ENCODE peak calls at places on chromosomes 4 and X, in seven cellular contexts. One of them, this sample, is unnamed.

GRCh38 chrX:115625577-115626301 is 64.8 kb downstream of the PLS3 start:
- DNase-seq in AG04449: no peak
- DNase-seq in upper lobe of right lung: no peak
- DNase-seq in coronary artery: no peak
- DNase-seq in mammary epithelial cell: peak
- DNase-seq in IMR-90: peak
- DNase-seq in CD8-positive, alpha-beta T cell: no peak
- DNase-seq in this sample: no peak

GRCh38 chrX:10725071-10725470 is 104.7 kb upstream of the MID1 start:
- DNase-seq in AG04449: no peak
- DNase-seq in upper lobe of right lung: no peak
- DNase-seq in coronary artery: no peak
- DNase-seq in mammary epithelial cell: no peak
- DNase-seq in IMR-90: peak
- DNase-seq in CD8-positive, alpha-beta T cell: no peak
- DNase-seq in this sample: no peak

GRCh38 chrX:48508400-48509244 is at the start of gene PORCN:
- DNase-seq in AG04449: no peak
- DNase-seq in upper lobe of right lung: peak
- DNase-seq in coronary artery: peak
- DNase-seq in mammary epithelial cell: peak
- DNase-seq in IMR-90: peak
- DNase-seq in CD8-positive, alpha-beta T cell: peak
- DNase-seq in this sample: no peak

GRCh38 chrX:148609766-148610698 is 109.6 kb downstream of the AFF2 start:
- DNase-seq in AG04449: no peak
- DNase-seq in upper lobe of right lung: no peak
- DNase-seq in coronary artery: no peak
- DNase-seq in mammary epithelial cell: peak
- DNase-seq in IMR-90: no peak
- DNase-seq in CD8-positive, alpha-beta T cell: no peak
- DNase-seq in this sample: no peak

GRCh38 chr4:68021185-68021584 is 57.9 kb upstream of the TMPRSS11A start:
- DNase-seq in AG04449: no peak
- DNase-seq in upper lobe of right lung: no peak
- DNase-seq in coronary artery: no peak
- DNase-seq in mammary epithelial cell: peak
- DNase-seq in IMR-90: no peak
- DNase-seq in CD8-positive, alpha-beta T cell: no peak
- DNase-seq in this sample: no peak

GRCh38 chr4:159077702-159078495 is 25.0 kb upstream of the RAPGEF2 start:
- DNase-seq in AG04449: no peak
- DNase-seq in upper lobe of right lung: no peak
- DNase-seq in coronary artery: no peak
- DNase-seq in mammary epithelial cell: peak
- DNase-seq in IMR-90: peak
- DNase-seq in CD8-positive, alpha-beta T cell: no peak
- DNase-seq in this sample: no peak

GRCh38 chrX:8034058-8034457 is 106.8 kb upstream of the PNPLA4 start:
- DNase-seq in AG04449: no peak
- DNase-seq in upper lobe of right lung: no peak
- DNase-seq in coronary artery: no peak
- DNase-seq in mammary epithelial cell: no peak
- DNase-seq in IMR-90: no peak
- DNase-seq in CD8-positive, alpha-beta T cell: no peak
- DNase-seq in this sample: no peak

GRCh38 chrX:75276666-75277065 is 2.8 kb downstream of the UPRT start:
- DNase-seq in AG04449: no peak
- DNase-seq in upper lobe of right lung: no peak
- DNase-seq in coronary artery: no peak
- DNase-seq in mammary epithelial cell: no peak
- DNase-seq in IMR-90: no peak
- DNase-seq in CD8-positive, alpha-beta T cell: no peak
- DNase-seq in this sample: no peak

GRCh38 chr4:152369203-152369902 is 166.5 kb downstream of the FBXW7 start:
- DNase-seq in AG04449: no peak
- DNase-seq in upper lobe of right lung: no peak
- DNase-seq in coronary artery: no peak
- DNase-seq in mammary epithelial cell: no peak
- DNase-seq in IMR-90: no peak
- DNase-seq in CD8-positive, alpha-beta T cell: no peak
- DNase-seq in this sample: no peak

GRCh38 chr4:2432991-2433530 is 14.3 kb downstream of the CFAP99 start:
- DNase-seq in AG04449: no peak
- DNase-seq in upper lobe of right lung: peak
- DNase-seq in coronary artery: no peak
- DNase-seq in mammary epithelial cell: no peak
- DNase-seq in IMR-90: peak
- DNase-seq in CD8-positive, alpha-beta T cell: no peak
- DNase-seq in this sample: no peak

GRCh38 chrX:96383428-96383827 is 301.2 kb upstream of the DIAPH2 start:
- DNase-seq in AG04449: no peak
- DNase-seq in upper lobe of right lung: no peak
- DNase-seq in coronary artery: no peak
- DNase-seq in mammary epithelial cell: no peak
- DNase-seq in IMR-90: no peak
- DNase-seq in CD8-positive, alpha-beta T cell: no peak
- DNase-seq in this sample: no peak

GRCh38 chr4:71094201-71094600 is 100.8 kb downstream of the DCK start:
- DNase-seq in AG04449: no peak
- DNase-seq in upper lobe of right lung: no peak
- DNase-seq in coronary artery: no peak
- DNase-seq in mammary epithelial cell: no peak
- DNase-seq in IMR-90: no peak
- DNase-seq in CD8-positive, alpha-beta T cell: no peak
- DNase-seq in this sample: no peak

GRCh38 chr4:54971474-54971950 is 153.9 kb downstream of the KDR start:
- DNase-seq in AG04449: no peak
- DNase-seq in upper lobe of right lung: no peak
- DNase-seq in coronary artery: no peak
- DNase-seq in mammary epithelial cell: peak
- DNase-seq in IMR-90: peak
- DNase-seq in CD8-positive, alpha-beta T cell: no peak
- DNase-seq in this sample: peak

GRCh38 chr4:5500165-5500564 is 208.2 kb downstream of the EVC2 start:
- DNase-seq in AG04449: no peak
- DNase-seq in upper lobe of right lung: no peak
- DNase-seq in coronary artery: no peak
- DNase-seq in mammary epithelial cell: peak
- DNase-seq in IMR-90: peak
- DNase-seq in CD8-positive, alpha-beta T cell: no peak
- DNase-seq in this sample: no peak

GRCh38 chrX:153709726-153710674 is 14.2 kb downstream of the BCAP31 start:
- DNase-seq in AG04449: no peak
- DNase-seq in upper lobe of right lung: no peak
- DNase-seq in coronary artery: no peak
- DNase-seq in mammary epithelial cell: no peak
- DNase-seq in IMR-90: no peak
- DNase-seq in CD8-positive, alpha-beta T cell: no peak
- DNase-seq in this sample: no peak

GRCh38 chr4:3827616-3828492 is 61.7 kb downstream of the ADRA2C start:
- DNase-seq in AG04449: no peak
- DNase-seq in upper lobe of right lung: peak
- DNase-seq in coronary artery: peak
- DNase-seq in mammary epithelial cell: no peak
- DNase-seq in IMR-90: peak
- DNase-seq in CD8-positive, alpha-beta T cell: no peak
- DNase-seq in this sample: no peak

GRCh38 chr4:113243312-113243711 is 193.9 kb downstream of the ANK2 start:
- DNase-seq in AG04449: no peak
- DNase-seq in upper lobe of right lung: no peak
- DNase-seq in coronary artery: no peak
- DNase-seq in mammary epithelial cell: no peak
- DNase-seq in IMR-90: no peak
- DNase-seq in CD8-positive, alpha-beta T cell: no peak
- DNase-seq in this sample: no peak

DNA sequence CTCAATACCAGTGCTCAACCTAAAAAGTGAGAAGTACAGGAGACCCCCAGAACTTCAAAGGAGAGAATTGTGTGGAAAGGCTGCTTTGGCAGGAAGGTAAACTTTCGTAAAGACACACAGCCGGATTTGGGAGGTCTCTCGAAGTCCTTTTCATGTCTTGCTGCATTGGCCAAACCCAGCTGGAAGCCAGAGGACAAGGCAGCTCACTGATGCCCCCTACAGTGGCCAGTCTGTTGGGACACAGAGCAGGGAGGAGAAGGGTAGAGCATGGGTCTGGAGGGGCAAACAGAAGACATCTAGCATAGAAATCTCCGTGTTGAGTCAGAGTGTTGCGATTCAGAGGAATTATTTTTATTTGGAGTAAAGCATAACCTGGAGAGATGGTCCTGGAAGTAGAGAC is 198.9 kb downstream of the ANK2 start:
- DNase-seq in AG04449: no peak
- DNase-seq in upper lobe of right lung: no peak
- DNase-seq in coronary artery: no peak
- DNase-seq in mammary epithelial cell: no peak
- DNase-seq in IMR-90: no peak
- DNase-seq in CD8-positive, alpha-beta T cell: no peak
- DNase-seq in this sample: no peak
- TF ChIP-seq CTCF in AG04449: peak
- TF ChIP-seq CTCF in upper lobe of right lung: no peak
- TF ChIP-seq CTCF in coronary artery: no peak
- TF ChIP-seq CTCF in mammary epithelial cell: no peak
- TF ChIP-seq CTCF in IMR-90: no peak
- TF ChIP-seq CTCF in CD8-positive, alpha-beta T cell: no peak
- TF ChIP-seq CTCF in this sample: peak

DNA sequence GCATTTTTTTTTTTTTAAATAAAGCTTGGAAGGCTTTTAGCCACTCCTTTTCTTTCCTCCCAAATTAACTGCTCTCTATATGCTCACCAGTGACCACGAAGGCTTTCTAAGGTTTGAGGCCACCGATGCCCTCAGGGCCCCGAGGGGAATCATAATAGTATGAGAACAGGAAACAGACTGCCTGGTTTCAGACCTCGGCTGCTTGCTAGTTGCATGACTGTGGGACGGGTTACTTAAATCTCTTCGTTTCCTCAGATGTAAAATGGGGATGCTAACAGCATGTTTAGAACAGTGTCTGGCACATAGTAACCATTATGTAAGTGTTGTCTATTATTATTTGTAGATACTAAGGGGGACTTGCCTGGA is 3.6 kb downstream of the LINC00632 start:
- DNase-seq in AG04449: no peak
- DNase-seq in upper lobe of right lung: no peak
- DNase-seq in coronary artery: no peak
- DNase-seq in mammary epithelial cell: no peak
- DNase-seq in IMR-90: no peak
- DNase-seq in CD8-positive, alpha-beta T cell: no peak
- DNase-seq in this sample: no peak
- H3K4me3 ChIP-seq in AG04449: no peak
- H3K4me3 ChIP-seq in upper lobe of right lung: peak
- H3K4me3 ChIP-seq in coronary artery: peak
- H3K4me3 ChIP-seq in mammary epithelial cell: no peak
- H3K4me3 ChIP-seq in IMR-90: peak
- H3K4me3 ChIP-seq in CD8-positive, alpha-beta T cell: no peak
- H3K4me3 ChIP-seq in this sample: no peak

GRCh38 chr4:77418333-77418732 is 187.3 kb upstream of the CXCL13 start:
- DNase-seq in AG04449: no peak
- DNase-seq in upper lobe of right lung: no peak
- DNase-seq in coronary artery: no peak
- DNase-seq in mammary epithelial cell: peak
- DNase-seq in IMR-90: no peak
- DNase-seq in CD8-positive, alpha-beta T cell: no peak
- DNase-seq in this sample: no peak
- TF ChIP-seq CTCF in AG04449: peak
- TF ChIP-seq CTCF in upper lobe of right lung: no peak
- TF ChIP-seq CTCF in coronary artery: no peak
- TF ChIP-seq CTCF in mammary epithelial cell: peak
- TF ChIP-seq CTCF in IMR-90: no peak
- TF ChIP-seq CTCF in CD8-positive, alpha-beta T cell: no peak
- TF ChIP-seq CTCF in this sample: no peak

GRCh38 chrX:46587753-46588171 is 14.2 kb downstream of the CHST7 start:
- DNase-seq in AG04449: no peak
- DNase-seq in upper lobe of right lung: no peak
- DNase-seq in coronary artery: no peak
- DNase-seq in mammary epithelial cell: no peak
- DNase-seq in IMR-90: no peak
- DNase-seq in CD8-positive, alpha-beta T cell: no peak
- DNase-seq in this sample: no peak

GRCh38 chrX:46582964-46583363 is 9.4 kb downstream of the CHST7 start:
- DNase-seq in AG04449: peak
- DNase-seq in upper lobe of right lung: no peak
- DNase-seq in coronary artery: no peak
- DNase-seq in mammary epithelial cell: peak
- DNase-seq in IMR-90: peak
- DNase-seq in CD8-positive, alpha-beta T cell: no peak
- DNase-seq in this sample: no peak

GRCh38 chrX:46589977-46590723 is 16.6 kb downstream of the CHST7 start:
- DNase-seq in AG04449: no peak
- DNase-seq in upper lobe of right lung: no peak
- DNase-seq in coronary artery: no peak
- DNase-seq in mammary epithelial cell: peak
- DNase-seq in IMR-90: peak
- DNase-seq in CD8-positive, alpha-beta T cell: no peak
- DNase-seq in this sample: no peak

GRCh38 chrX:46587158-46587557 is 13.6 kb downstream of the CHST7 start:
- DNase-seq in AG04449: no peak
- DNase-seq in upper lobe of right lung: no peak
- DNase-seq in coronary artery: no peak
- DNase-seq in mammary epithelial cell: peak
- DNase-seq in IMR-90: peak
- DNase-seq in CD8-positive, alpha-beta T cell: no peak
- DNase-seq in this sample: no peak

GRCh38 chrX:46588263-46588662 is 14.7 kb downstream of the CHST7 start:
- DNase-seq in AG04449: no peak
- DNase-seq in upper lobe of right lung: no peak
- DNase-seq in coronary artery: no peak
- DNase-seq in mammary epithelial cell: no peak
- DNase-seq in IMR-90: peak
- DNase-seq in CD8-positive, alpha-beta T cell: peak
- DNase-seq in this sample: no peak
- H3K4me3 ChIP-seq in AG04449: no peak
- H3K4me3 ChIP-seq in upper lobe of right lung: no peak
- H3K4me3 ChIP-seq in coronary artery: peak
- H3K4me3 ChIP-seq in mammary epithelial cell: peak
- H3K4me3 ChIP-seq in IMR-90: no peak
- H3K4me3 ChIP-seq in CD8-positive, alpha-beta T cell: peak
- H3K4me3 ChIP-seq in this sample: no peak